ENCODE peak calls at places on chromosomes 7 and 10, in eight cellular contexts. W, Z, G, C, H, O, M and A are unnamed samples. For H3K4me1, the result is how much of the 10 kb centered on the place peaks cover.

GRCh38 chr7:139321071-139321745 is 19.9 kb upstream of the FMC1 start:
- DNase-seq in M (no peak), W (peak), H (no peak), C (no peak), O (no peak), Z (peak), G (no peak), A (no peak)

GRCh38 chr7:27520828-27521790 is 141.6 kb downstream of the HIBADH start:
- DNase-seq in H (peak), W (no peak), O (no peak), C (peak), M (no peak), G (peak), Z (no peak), A (peak)

GRCh38 chr10:4850400-4850799 is 24.4 kb downstream of the AKR1E2 start:
- DNase-seq in G (no peak), H (no peak), O (no peak), W (no peak), Z (no peak), C (no peak), M (no peak), A (no peak)

GRCh38 chr10:132933308-132934042 is 8.9 kb downstream of the CFAP46 start:
- DNase-seq in W (no peak), H (no peak), Z (no peak), O (no peak), G (no peak), C (no peak), M (no peak), A (no peak)

GRCh38 chr10:100907773-100908172 is 5.0 kb upstream of the SLF2 start:
- DNase-seq in M (no peak), G (no peak), O (no peak), H (no peak), Z (no peak), W (no peak), C (no peak), A (no peak)

GRCh38 chr10:131997366-131998049 is 15.8 kb upstream of the BNIP3 start:
- DNase-seq in O (peak), M (no peak), Z (peak), G (peak), W (no peak), H (peak), C (peak), A (peak)

GRCh38 chr7:6406121-6406520 is 41.6 kb downstream of the DAGLB start:
- DNase-seq in G (no peak), O (no peak), Z (no peak), W (no peak), C (no peak), H (no peak), M (no peak), A (no peak)

GRCh38 chr7:74174606-74175082 is 488 bp downstream of the EIF4H start:
- DNase-seq in M (peak), Z (peak), W (no peak), H (peak), C (peak), O (peak), G (peak), A (peak)

GRCh38 chr7:67771840-67772605 is 775.4 kb downstream of the TYW1 start:
- DNase-seq in H (no peak), Z (peak), W (no peak), M (no peak), C (no peak), O (no peak), G (no peak), A (no peak)

GRCh38 chr7:158109364-158110033 is 478.1 kb downstream of the PTPRN2 start:
- DNase-seq in O (no peak), C (no peak), M (no peak), W (no peak), G (no peak), H (no peak), Z (peak), A (no peak)

DNA sequence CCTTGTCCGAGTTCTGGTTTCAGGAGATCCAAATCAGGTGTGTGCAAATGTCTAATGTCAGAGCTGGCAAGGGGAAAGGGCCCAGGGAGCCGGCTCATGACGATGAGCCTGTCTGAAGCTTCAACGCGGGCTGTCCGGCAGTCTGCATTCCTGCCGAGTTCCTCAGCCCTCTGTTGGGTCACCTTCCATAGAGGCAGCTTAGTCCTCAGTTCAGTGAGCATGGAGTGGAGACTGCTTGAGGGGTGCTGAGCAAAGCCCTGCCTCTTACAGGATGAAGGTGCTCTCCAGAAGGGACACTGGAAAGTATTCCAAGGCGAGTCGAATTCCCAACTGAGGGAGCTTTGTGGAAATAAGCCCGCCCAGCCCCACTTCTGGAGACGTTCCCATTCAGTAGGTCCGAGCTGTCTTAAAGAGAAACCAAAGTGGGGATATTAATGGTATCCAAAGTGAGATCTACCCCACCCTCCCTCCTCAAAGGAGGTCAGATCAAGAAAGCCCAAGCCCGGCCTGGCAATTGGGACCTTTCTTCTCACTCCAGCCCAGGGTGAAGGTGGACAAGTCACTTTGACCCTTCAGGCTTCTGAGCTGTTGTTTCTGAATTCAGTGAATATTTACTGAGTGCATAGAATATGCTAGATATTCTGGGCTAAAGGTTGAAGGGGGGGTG is 3.3 kb downstream of the EGFR start:
- DNase-seq in W (no peak), G (no peak), Z (no peak), M (no peak), C (peak), H (no peak), O (no peak), A (peak)
- H3K4me1 ChIP-seq in W (under half), G (under half), Z (under half), M (under half), C (under half), H (half or more), O (half or more), A (half or more)

GRCh38 chr10:31123946-31124345 is 92.3 kb upstream of the ZNF438 start:
- DNase-seq in O (no peak), C (no peak), Z (no peak), M (no peak), W (no peak), H (no peak), G (no peak), A (no peak)
- TF ChIP-seq CTCF in O (no peak), C (no peak), Z (no peak), M (no peak), W (no peak), H (no peak), G (no peak), A (no peak)

DNA sequence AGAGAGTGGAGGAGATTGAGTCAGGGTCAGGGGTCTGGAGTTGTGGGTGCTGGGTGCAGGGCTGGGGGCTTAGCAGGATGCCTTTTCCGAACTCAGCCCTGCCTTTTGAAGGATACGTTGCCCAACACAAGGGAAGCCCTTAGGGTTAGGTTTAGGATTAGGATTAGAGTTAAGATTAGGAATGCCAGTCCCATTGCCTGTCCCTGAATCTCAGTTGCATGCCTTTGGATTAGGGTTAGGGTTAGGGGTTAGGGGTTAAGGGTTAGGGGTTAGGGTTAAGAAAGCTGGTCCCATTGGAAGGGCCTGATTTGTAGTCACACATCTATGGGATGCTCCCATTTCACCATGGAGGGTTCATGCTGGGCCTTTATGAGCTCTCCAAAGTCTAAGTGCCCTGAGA is 20.8 kb upstream of the ZNF488 start:
- DNase-seq in W (no peak), Z (no peak), O (no peak), C (no peak), H (no peak), G (no peak), M (no peak), A (no peak)
- H3K4me1 ChIP-seq in W (under half), Z (under half), O (half or more), C (under half), H (under half), G (under half), M (under half), A (under half)

DNA sequence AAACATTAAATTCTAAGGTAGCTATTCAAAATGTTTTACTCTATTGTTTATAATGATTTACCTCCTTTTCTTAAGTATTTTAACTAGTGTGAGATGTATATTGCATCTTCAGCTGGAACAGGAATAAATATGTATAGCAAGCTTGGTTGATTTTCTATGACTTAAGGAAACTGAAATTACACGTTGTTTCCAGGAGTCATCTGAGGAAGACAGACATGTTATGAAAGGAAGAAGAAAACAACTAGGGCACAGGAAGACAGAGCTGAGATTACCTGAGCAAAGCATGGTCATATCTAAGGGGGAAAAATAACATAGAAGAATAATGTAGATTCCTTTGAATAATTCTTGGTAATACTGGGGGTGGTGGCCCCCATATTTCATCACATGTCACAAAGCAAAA is 210.9 kb upstream of the SEMA3E start:
- DNase-seq in H (no peak), W (no peak), C (no peak), G (no peak), M (no peak), O (no peak), Z (no peak), A (no peak)
- TF ChIP-seq CTCF in H (no peak), W (no peak), C (no peak), G (no peak), M (no peak), O (no peak), Z (no peak), A (no peak)

GRCh38 chr10:112536663-112537062 is 89.6 kb downstream of the VTI1A start:
- DNase-seq in Z (no peak), M (no peak), G (no peak), H (no peak), O (no peak), C (no peak), W (no peak), A (no peak)

GRCh38 chr10:112535432-112536038 is 88.5 kb downstream of the VTI1A start:
- DNase-seq in H (no peak), Z (no peak), M (peak), C (no peak), W (no peak), G (no peak), O (no peak), A (no peak)

DNA sequence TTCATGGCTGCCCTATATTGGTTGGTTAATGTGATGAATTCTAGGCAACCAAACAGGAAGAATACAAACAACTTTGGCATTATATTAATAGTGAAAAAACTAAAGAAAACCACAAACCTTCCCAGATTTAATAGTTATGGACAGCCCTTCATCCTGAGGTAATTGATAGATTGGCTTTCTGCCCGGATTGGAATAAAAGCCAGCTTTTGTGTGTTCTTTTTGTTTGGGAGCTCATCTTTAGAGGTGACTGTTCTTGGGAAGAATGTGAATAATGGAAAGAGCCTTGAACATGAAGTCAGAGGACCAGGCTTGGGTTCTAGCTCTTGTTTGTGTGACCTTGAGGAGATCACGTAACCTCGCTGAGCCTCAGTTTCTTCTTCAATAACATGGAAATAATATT is 92.3 kb downstream of the VTI1A start:
- DNase-seq in C (no peak), Z (no peak), O (no peak), G (no peak), W (no peak), M (no peak), H (no peak), A (no peak)
- H3K4me1 ChIP-seq in C (under half), Z (under half), O (under half), G (under half), W (under half), M (under half), H (under half), A (under half)

GRCh38 chr10:84201244-84201606 is 6.9 kb downstream of the CDHR1 start:
- DNase-seq in Z (no peak), H (no peak), O (no peak), W (no peak), C (no peak), M (no peak), G (no peak), A (no peak)
- TF ChIP-seq CTCF in Z (peak), H (no peak), O (no peak), W (peak), C (no peak), M (no peak), G (no peak), A (no peak)

GRCh38 chr10:46306550-46307184 is 19.9 kb downstream of the ANTXRL start:
- DNase-seq in W (no peak), G (no peak), C (no peak), O (no peak), M (no peak), Z (no peak), H (no peak), A (no peak)
- H3K4me1 ChIP-seq in W (under half), G (under half), C (under half), O (under half), M (under half), Z (under half), H (under half), A (under half)

GRCh38 chr10:102713814-102714620 is at the start of gene ARL3:
- DNase-seq in W (peak), M (peak), G (peak), H (peak), C (peak), Z (peak), O (peak), A (peak)
- TF ChIP-seq CTCF in W (no peak), M (peak), G (peak), H (peak), C (no peak), Z (peak), O (no peak), A (no peak)

DNA sequence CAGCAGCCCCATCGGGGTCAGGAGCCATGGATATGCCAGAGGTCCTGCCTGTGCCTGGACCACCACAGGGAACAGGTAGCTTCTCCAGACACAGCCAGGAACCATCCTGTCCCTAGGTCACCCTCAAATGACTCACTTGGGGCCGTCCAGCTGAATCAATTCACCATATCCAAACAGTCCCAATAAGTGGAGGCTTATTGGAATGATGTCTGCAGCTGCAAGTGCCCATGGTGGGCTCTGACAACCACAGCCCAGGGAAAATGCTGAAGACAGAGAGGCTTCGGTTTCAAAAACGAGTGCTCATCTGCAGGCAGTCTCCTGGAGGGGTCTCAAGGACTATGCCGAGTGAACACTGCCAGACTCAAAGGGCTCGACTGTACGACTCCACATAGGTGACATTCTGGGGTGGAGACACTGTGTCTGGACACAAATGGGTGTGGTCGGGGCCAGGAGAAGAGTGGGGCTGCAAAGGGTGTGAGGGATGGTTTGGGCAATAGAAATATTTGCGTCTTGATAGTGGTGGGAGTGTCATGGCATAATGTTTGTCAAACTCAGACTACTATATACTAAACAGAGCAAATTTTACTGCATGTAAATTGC is 204.8 kb downstream of the TNS3 start:
- DNase-seq in C (no peak), Z (no peak), G (no peak), W (no peak), O (no peak), M (no peak), H (peak), A (no peak)
- H3K4me1 ChIP-seq in C (under half), Z (under half), G (half or more), W (under half), O (half or more), M (under half), H (under half), A (half or more)

DNA sequence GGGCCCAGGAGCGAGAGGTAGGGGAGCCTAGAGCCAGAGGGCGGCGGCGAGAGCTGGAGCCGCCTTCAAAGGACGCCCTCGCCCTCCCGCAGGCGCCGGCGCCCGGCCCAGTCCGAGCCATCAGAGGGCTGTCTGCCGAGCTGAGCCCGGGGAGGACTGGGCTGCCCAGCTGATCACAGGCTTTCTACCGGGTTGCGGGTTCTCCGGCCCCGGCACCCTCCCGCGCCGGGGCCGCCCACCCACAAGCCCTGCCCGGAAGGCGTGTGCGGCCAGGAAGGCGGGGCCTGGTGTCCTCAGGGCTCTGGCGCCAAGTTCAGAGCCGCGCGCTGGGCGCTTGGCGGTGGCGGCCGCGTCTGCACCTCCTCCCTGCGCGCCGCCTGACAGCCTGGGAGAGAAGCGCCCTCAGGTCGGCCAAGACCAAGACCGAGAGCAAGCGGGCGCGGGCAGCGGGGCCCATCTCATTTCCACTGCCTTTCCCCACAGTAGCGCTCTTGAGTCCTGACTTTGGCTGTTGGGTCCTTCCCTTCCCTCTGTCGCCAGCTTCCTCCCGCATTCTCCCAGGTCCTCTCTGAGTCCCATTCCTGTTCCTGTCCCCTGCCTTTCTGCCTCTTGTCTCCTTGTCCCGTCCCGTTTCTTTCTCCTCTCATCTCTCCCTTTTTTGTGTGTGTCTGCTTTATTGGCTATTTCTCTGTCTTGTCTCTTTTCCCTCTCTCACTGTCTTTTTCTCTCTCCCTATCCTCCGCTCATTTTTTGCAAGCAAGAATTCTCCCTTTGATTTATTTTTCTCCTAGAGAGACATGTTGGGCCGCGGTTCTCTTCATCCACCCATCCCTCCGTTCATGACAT is 60.6 kb upstream of the MSMB start:
- DNase-seq in M (peak), W (peak), Z (peak), H (peak), G (peak), O (peak), C (peak), A (peak)
- TF ChIP-seq CTCF in M (no peak), W (peak), Z (peak), H (peak), G (no peak), O (no peak), C (no peak), A (peak)